ENCODE peak calls at places on chromosomes 12 and 14, in nine cellular contexts. J, I, X, L, G, U, N, Y and E are unnamed samples.

GRCh38 chr12:79119796-79120195 is 255.2 kb downstream of the SYT1 start:
- DNase-seq in J (no peak), I (no peak), X (no peak), L (no peak), G (peak; percentile 90), U (no peak), N (no peak), Y (no peak), E (no peak)

GRCh38 chr12:87756111-87756510 is 273.1 kb downstream of the C12orf50 start:
- DNase-seq in J (peak; percentile 44), I (no peak), X (no peak), L (peak; percentile 94), G (no peak), U (no peak), N (no peak), Y (no peak), E (peak; percentile 38)

GRCh38 chr14:19823178-19823577 is 19.6 kb downstream of the OR4N2 start:
- DNase-seq in J (no peak), I (no peak), X (no peak), L (no peak), G (no peak), U (no peak), N (no peak), Y (no peak), E (no peak)

GRCh38 chr14:21023174-21023573 is 1.7 kb downstream of the NDRG2 start:
- DNase-seq in J (no peak), I (no peak), X (no peak), L (no peak), G (no peak), U (no peak), N (no peak), Y (no peak), E (no peak)

GRCh38 chr12:66776974-66777373 is 98.1 kb upstream of the GRIP1 start:
- DNase-seq in J (no peak), I (no peak), X (no peak), L (no peak), G (no peak), U (no peak), N (no peak), Y (no peak), E (no peak)

GRCh38 chr12:131345521-131346436 is 365.1 kb upstream of the SFSWAP start:
- DNase-seq in J (no peak), I (peak; percentile 85), X (no peak), L (no peak), G (no peak), U (no peak), N (no peak), Y (no peak), E (no peak)

GRCh38 chr12:4648099-4648498 is 752 bp downstream of the AKAP3 start:
- DNase-seq in J (no peak), I (no peak), X (no peak), L (peak; percentile 9), G (no peak), U (no peak), N (peak; percentile 75), Y (peak; percentile 19), E (no peak)

GRCh38 chr14:100440207-100440631 is 117.1 kb downstream of the SLC25A47 start:
- DNase-seq in J (peak; percentile 87), I (no peak), X (peak; percentile 76), L (peak; percentile 85), G (peak; percentile 78), U (peak; percentile 45), N (peak; percentile 32), Y (peak; percentile 84), E (peak; percentile 61)

GRCh38 chr12:104957388-104958008 is 592 bp downstream of the SLC41A2 start:
- DNase-seq in J (peak; percentile 44), I (no peak), X (peak; percentile 38), L (no peak), G (peak; percentile 63), U (no peak), N (no peak), Y (peak; percentile 56), E (no peak)

GRCh38 chr14:95318870-95319311 is 817 bp downstream of the CLMN start:
- DNase-seq in J (no peak), I (no peak), X (no peak), L (no peak), G (peak; percentile 62), U (no peak), N (no peak), Y (no peak), E (no peak)

GRCh38 chr14:74586681-74587362 is 25.2 kb downstream of the LTBP2 start:
- DNase-seq in J (no peak), I (no peak), X (peak; percentile 14), L (no peak), G (no peak), U (no peak), N (no peak), Y (no peak), E (no peak)

GRCh38 chr14:33916663-33917565 is 34.0 kb downstream of the EGLN3 start:
- DNase-seq in J (peak; percentile 68), I (no peak), X (no peak), L (peak; percentile 74), G (no peak), U (no peak), N (no peak), Y (no peak), E (peak; percentile 64)

GRCh38 chr14:105495990-105496830 is 5.2 kb downstream of the TEDC1 start:
- DNase-seq in J (no peak), I (no peak), X (no peak), L (no peak), G (no peak), U (no peak), N (no peak), Y (no peak), E (no peak)

GRCh38 chr14:59360923-59361794 is 104.0 kb downstream of the GPR135 start:
- DNase-seq in J (peak; percentile 100), I (no peak), X (peak; percentile 44), L (peak; percentile 92), G (no peak), U (no peak), N (peak; percentile 47), Y (peak; percentile 78), E (peak; percentile 90)

GRCh38 chr12:39617887-39618286 is 1.7 kb downstream of the ABCD2 start:
- DNase-seq in J (no peak), I (no peak), X (no peak), L (no peak), G (no peak), U (no peak), N (peak; percentile 67), Y (no peak), E (no peak)

GRCh38 chr12:122859303-122860051 is 24.2 kb downstream of the HIP1R start:
- DNase-seq in J (no peak), I (no peak), X (no peak), L (no peak), G (no peak), U (no peak), N (no peak), Y (no peak), E (no peak)

GRCh38 chr14:79473676-79474075 is 737.6 kb downstream of the DIO2 start:
- DNase-seq in J (no peak), I (no peak), X (no peak), L (no peak), G (no peak), U (no peak), N (no peak), Y (no peak), E (no peak)

GRCh38 chr14:81559385-81559784 is 25.7 kb upstream of the SEL1L start:
- DNase-seq in J (no peak), I (no peak), X (no peak), L (no peak), G (no peak), U (no peak), N (no peak), Y (no peak), E (no peak)

GRCh38 chr12:16220120-16220519 is 57.4 kb downstream of the SLC15A5 start:
- DNase-seq in J (no peak), I (no peak), X (no peak), L (no peak), G (no peak), U (no peak), N (no peak), Y (no peak), E (no peak)
- TF ChIP-seq CTCF in J (no peak), I (no peak), X (no peak), L (no peak), G (no peak), U (no peak), N (no peak), Y (no peak), E (no peak)

DNA sequence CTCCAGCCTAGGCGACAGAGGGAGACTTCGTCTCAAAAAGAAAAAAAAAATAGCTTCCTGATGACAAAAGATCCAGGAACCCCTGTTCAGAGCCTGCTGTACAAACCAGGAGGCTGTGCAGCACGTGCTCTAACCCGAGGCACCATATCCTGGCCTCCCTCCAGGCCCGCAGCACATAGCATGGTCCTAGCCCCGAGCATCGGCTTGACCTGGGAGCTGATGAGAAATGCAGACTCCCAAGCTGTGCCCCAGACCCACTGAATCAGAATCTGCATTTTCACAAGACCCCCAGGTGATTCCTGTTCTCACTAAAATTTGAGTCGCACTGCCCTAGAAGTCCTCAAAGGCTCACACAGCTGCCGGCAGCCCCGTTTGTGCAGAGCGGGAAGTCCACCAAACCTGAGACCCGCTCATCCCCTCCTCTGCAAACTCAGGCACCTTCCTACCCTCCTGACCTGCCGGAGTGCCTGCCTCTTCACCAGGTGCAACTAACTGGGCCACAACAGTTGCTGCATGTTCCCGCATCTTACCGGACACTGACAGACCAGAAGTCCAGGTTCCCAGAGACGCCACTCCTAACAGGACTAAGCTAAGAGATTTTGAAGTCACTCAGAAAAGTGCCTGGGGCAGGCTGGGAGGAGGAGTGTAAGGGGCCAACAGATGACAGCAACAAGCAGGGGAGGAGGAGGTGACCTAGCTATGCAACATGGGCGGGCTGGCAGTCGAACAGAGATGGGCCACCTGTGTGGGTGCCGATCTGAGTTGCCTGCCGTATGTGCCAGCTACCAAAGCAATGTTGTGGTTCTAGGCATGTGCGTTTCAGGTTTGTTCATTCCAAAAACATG is 24.0 kb upstream of the RIN3 start:
- DNase-seq in J (no peak), I (peak; percentile 93), X (no peak), L (no peak), G (no peak), U (no peak), N (no peak), Y (peak; percentile 16), E (no peak)
- H3K27ac ChIP-seq in J (no peak overlapping the region), I (no peak overlapping the region), X (no peak overlapping the region), L (no peak overlapping the region), G (no peak overlapping the region), U (no peak overlapping the region), N (no peak overlapping the region), Y (no peak overlapping the region), E (no peak overlapping the region)

GRCh38 chr12:56258068-56258819 is at the start of gene ANKRD52:
- DNase-seq in J (peak; percentile 75), I (no peak), X (peak; percentile 82), L (peak; percentile 74), G (peak; percentile 87), U (no peak), N (peak; percentile 87), Y (peak; percentile 74), E (peak; percentile 25)
- H3K4me1 ChIP-seq in J (peaks cover 31% of the 10 kb centered on the region), I (peaks cover 25% of the 10 kb centered on the region), X (peaks cover 42% of the 10 kb centered on the region), L (peaks cover 15% of the 10 kb centered on the region), G (peaks cover 17% of the 10 kb centered on the region), U (peaks cover 10% of the 10 kb centered on the region), N (peaks cover 17% of the 10 kb centered on the region), Y (peaks cover 5% of the 10 kb centered on the region), E (peaks cover 25% of the 10 kb centered on the region)

DNA sequence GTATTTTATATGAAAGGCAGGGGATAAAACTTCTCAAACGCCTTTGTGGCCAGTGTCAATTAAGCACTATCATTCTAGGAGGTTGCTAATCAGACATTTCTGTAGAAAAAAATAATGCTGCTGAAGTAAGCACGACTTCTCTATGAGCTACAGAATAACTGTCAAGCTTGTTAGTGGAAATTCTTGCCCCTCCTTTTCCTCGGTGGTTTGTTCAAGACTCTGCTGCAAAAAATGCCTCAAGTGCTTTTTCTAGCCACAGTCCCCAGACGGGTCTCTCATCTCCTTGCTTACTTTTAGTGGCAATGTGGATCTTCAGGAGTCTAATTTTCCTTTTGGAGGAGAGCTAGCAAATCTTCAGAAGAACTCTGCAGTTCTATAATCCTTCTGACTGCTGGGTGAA is 452.0 kb downstream of the FUT8 start:
- DNase-seq in J (no peak), I (no peak), X (no peak), L (no peak), G (no peak), U (no peak), N (no peak), Y (no peak), E (no peak)
- TF ChIP-seq CTCF in J (no peak), I (no peak), X (no peak), L (no peak), G (no peak), U (no peak), N (no peak), Y (no peak), E (no peak)